ENCODE peak calls at places on chromosomes 7 and 10, in ten cellular contexts. One of them, this sample, is unnamed.

GRCh38 chr7:30995541-30995940 is 31.8 kb downstream of the GHRHR start:
- DNase-seq in lower leg skin: no peak
- DNase-seq in neural progenitor cell: no peak
- DNase-seq in epithelial cell of esophagus: no peak
- DNase-seq in AG04450: no peak
- DNase-seq in left ventricle myocardium inferior: no peak
- DNase-seq in hepatocyte: no peak
- DNase-seq in IMR-90: peak
- DNase-seq in ovary: no peak
- DNase-seq in colonic mucosa: no peak
- DNase-seq in this sample: no peak

GRCh38 chr10:89069589-89069988 is 79.0 kb downstream of the FAS start:
- DNase-seq in lower leg skin: no peak
- DNase-seq in ovary: no peak
- DNase-seq in colonic mucosa: no peak
- DNase-seq in epithelial cell of esophagus: no peak
- DNase-seq in AG04450: no peak
- DNase-seq in hepatocyte: no peak
- DNase-seq in IMR-90: no peak
- DNase-seq in left ventricle myocardium inferior: peak
- DNase-seq in neural progenitor cell: no peak
- DNase-seq in this sample: no peak

GRCh38 chr10:129442866-129443265 is 24.2 kb upstream of the MGMT start:
- DNase-seq in colonic mucosa: no peak
- DNase-seq in IMR-90: no peak
- DNase-seq in ovary: no peak
- DNase-seq in lower leg skin: no peak
- DNase-seq in left ventricle myocardium inferior: no peak
- DNase-seq in epithelial cell of esophagus: peak
- DNase-seq in AG04450: no peak
- DNase-seq in hepatocyte: no peak
- DNase-seq in neural progenitor cell: no peak
- DNase-seq in this sample: no peak

GRCh38 chr7:28166982-28167715 is 13.4 kb downstream of the JAZF1 start:
- DNase-seq in lower leg skin: no peak
- DNase-seq in neural progenitor cell: no peak
- DNase-seq in IMR-90: peak
- DNase-seq in colonic mucosa: no peak
- DNase-seq in hepatocyte: no peak
- DNase-seq in AG04450: no peak
- DNase-seq in epithelial cell of esophagus: no peak
- DNase-seq in left ventricle myocardium inferior: no peak
- DNase-seq in ovary: no peak
- DNase-seq in this sample: no peak

GRCh38 chr7:74371381-74372059 is 82.2 kb upstream of the GTF2IRD1 start:
- DNase-seq in IMR-90: no peak
- DNase-seq in neural progenitor cell: peak
- DNase-seq in ovary: peak
- DNase-seq in AG04450: no peak
- DNase-seq in left ventricle myocardium inferior: no peak
- DNase-seq in hepatocyte: peak
- DNase-seq in epithelial cell of esophagus: peak
- DNase-seq in colonic mucosa: peak
- DNase-seq in lower leg skin: no peak
- DNase-seq in this sample: no peak

GRCh38 chr10:104424719-104425118 is 71.1 kb downstream of the CFAP58 start:
- DNase-seq in ovary: no peak
- DNase-seq in lower leg skin: no peak
- DNase-seq in IMR-90: peak
- DNase-seq in left ventricle myocardium inferior: no peak
- DNase-seq in hepatocyte: no peak
- DNase-seq in colonic mucosa: no peak
- DNase-seq in epithelial cell of esophagus: peak
- DNase-seq in AG04450: no peak
- DNase-seq in neural progenitor cell: no peak
- DNase-seq in this sample: no peak

GRCh38 chr7:19107392-19108147 is 9.9 kb downstream of the TWIST1 start:
- DNase-seq in ovary: no peak
- DNase-seq in hepatocyte: peak
- DNase-seq in neural progenitor cell: peak
- DNase-seq in lower leg skin: peak
- DNase-seq in AG04450: no peak
- DNase-seq in left ventricle myocardium inferior: no peak
- DNase-seq in IMR-90: peak
- DNase-seq in colonic mucosa: peak
- DNase-seq in epithelial cell of esophagus: peak
- DNase-seq in this sample: no peak

GRCh38 chr7:19944363-19945120 is 171.1 kb upstream of the TMEM196 start:
- DNase-seq in IMR-90: no peak
- DNase-seq in left ventricle myocardium inferior: no peak
- DNase-seq in ovary: no peak
- DNase-seq in epithelial cell of esophagus: no peak
- DNase-seq in colonic mucosa: no peak
- DNase-seq in AG04450: no peak
- DNase-seq in hepatocyte: no peak
- DNase-seq in lower leg skin: no peak
- DNase-seq in neural progenitor cell: no peak
- DNase-seq in this sample: no peak

GRCh38 chr7:140485463-140486265 is 6.4 kb upstream of the MKRN1 start:
- DNase-seq in IMR-90: no peak
- DNase-seq in hepatocyte: no peak
- DNase-seq in left ventricle myocardium inferior: no peak
- DNase-seq in epithelial cell of esophagus: peak
- DNase-seq in neural progenitor cell: no peak
- DNase-seq in ovary: no peak
- DNase-seq in AG04450: no peak
- DNase-seq in lower leg skin: no peak
- DNase-seq in colonic mucosa: peak
- DNase-seq in this sample: peak

GRCh38 chr10:60035984-60036383 is 129.6 kb upstream of the CCDC6 start:
- DNase-seq in hepatocyte: no peak
- DNase-seq in ovary: no peak
- DNase-seq in left ventricle myocardium inferior: no peak
- DNase-seq in lower leg skin: no peak
- DNase-seq in AG04450: no peak
- DNase-seq in epithelial cell of esophagus: no peak
- DNase-seq in colonic mucosa: no peak
- DNase-seq in neural progenitor cell: no peak
- DNase-seq in IMR-90: no peak
- DNase-seq in this sample: no peak

GRCh38 chr10:26213157-26213780 is 3.3 kb upstream of the GAD2 start:
- DNase-seq in AG04450: no peak
- DNase-seq in left ventricle myocardium inferior: no peak
- DNase-seq in epithelial cell of esophagus: no peak
- DNase-seq in hepatocyte: no peak
- DNase-seq in neural progenitor cell: peak
- DNase-seq in ovary: no peak
- DNase-seq in colonic mucosa: no peak
- DNase-seq in IMR-90: no peak
- DNase-seq in lower leg skin: no peak
- DNase-seq in this sample: no peak

GRCh38 chr10:70558871-70559810 is 43.4 kb downstream of the PRF1 start:
- DNase-seq in IMR-90: peak
- DNase-seq in left ventricle myocardium inferior: peak
- DNase-seq in hepatocyte: peak
- DNase-seq in neural progenitor cell: peak
- DNase-seq in ovary: peak
- DNase-seq in AG04450: peak
- DNase-seq in colonic mucosa: peak
- DNase-seq in lower leg skin: no peak
- DNase-seq in epithelial cell of esophagus: peak
- DNase-seq in this sample: no peak
- H3K4me3 ChIP-seq in IMR-90: no peak
- H3K4me3 ChIP-seq in left ventricle myocardium inferior: peak
- H3K4me3 ChIP-seq in hepatocyte: no peak
- H3K4me3 ChIP-seq in neural progenitor cell: no peak
- H3K4me3 ChIP-seq in ovary: no peak
- H3K4me3 ChIP-seq in AG04450: peak
- H3K4me3 ChIP-seq in colonic mucosa: no peak
- H3K4me3 ChIP-seq in lower leg skin: no peak
- H3K4me3 ChIP-seq in epithelial cell of esophagus: no peak
- H3K4me3 ChIP-seq in this sample: peak

GRCh38 chr7:14303536-14303935 is 314.1 kb upstream of the ETV1 start:
- DNase-seq in left ventricle myocardium inferior: no peak
- DNase-seq in neural progenitor cell: no peak
- DNase-seq in IMR-90: no peak
- DNase-seq in epithelial cell of esophagus: peak
- DNase-seq in hepatocyte: peak
- DNase-seq in AG04450: no peak
- DNase-seq in ovary: no peak
- DNase-seq in colonic mucosa: no peak
- DNase-seq in lower leg skin: no peak
- DNase-seq in this sample: peak

GRCh38 chr7:14309432-14309831 is 320.0 kb upstream of the ETV1 start:
- DNase-seq in epithelial cell of esophagus: no peak
- DNase-seq in IMR-90: no peak
- DNase-seq in ovary: no peak
- DNase-seq in colonic mucosa: no peak
- DNase-seq in left ventricle myocardium inferior: no peak
- DNase-seq in hepatocyte: no peak
- DNase-seq in lower leg skin: no peak
- DNase-seq in AG04450: no peak
- DNase-seq in neural progenitor cell: no peak
- DNase-seq in this sample: no peak

DNA sequence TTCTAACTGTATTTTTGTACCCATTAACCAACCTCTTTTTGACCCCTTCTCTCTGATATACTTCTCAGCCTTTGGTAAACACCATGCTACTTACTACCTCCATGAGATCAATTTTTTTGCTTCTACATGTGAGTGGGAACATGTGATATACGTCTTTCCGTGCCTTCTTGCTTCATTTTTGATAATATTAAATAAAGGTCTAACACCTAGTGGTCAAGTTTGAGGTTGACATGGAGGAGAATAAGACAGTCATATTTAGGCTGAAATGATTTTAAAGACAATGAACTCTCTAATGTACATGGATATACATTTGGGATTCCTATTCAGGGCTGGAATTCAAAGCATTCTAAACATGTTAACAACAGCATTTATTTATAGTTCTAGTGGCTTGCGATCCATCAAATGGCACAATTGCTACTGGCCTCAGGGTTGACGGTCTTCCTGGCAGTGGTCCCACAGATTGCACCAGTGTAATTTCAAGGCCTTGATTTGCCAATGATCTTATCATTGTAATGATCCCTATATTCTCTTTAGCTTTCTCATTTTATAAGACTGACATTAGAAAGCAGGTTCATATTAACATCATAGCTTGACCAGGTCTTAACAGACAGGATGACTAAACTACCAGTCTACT is 315.9 kb upstream of the ETV1 start:
- DNase-seq in colonic mucosa: no peak
- DNase-seq in left ventricle myocardium inferior: peak
- DNase-seq in AG04450: no peak
- DNase-seq in hepatocyte: no peak
- DNase-seq in lower leg skin: no peak
- DNase-seq in neural progenitor cell: no peak
- DNase-seq in IMR-90: no peak
- DNase-seq in epithelial cell of esophagus: no peak
- DNase-seq in ovary: no peak
- DNase-seq in this sample: no peak
- TF ChIP-seq CTCF in colonic mucosa: no peak
- TF ChIP-seq CTCF in left ventricle myocardium inferior: peak
- TF ChIP-seq CTCF in AG04450: peak
- TF ChIP-seq CTCF in hepatocyte: no peak
- TF ChIP-seq CTCF in lower leg skin: no peak
- TF ChIP-seq CTCF in neural progenitor cell: no peak
- TF ChIP-seq CTCF in IMR-90: no peak
- TF ChIP-seq CTCF in epithelial cell of esophagus: no peak
- TF ChIP-seq CTCF in ovary: no peak
- TF ChIP-seq CTCF in this sample: no peak

DNA sequence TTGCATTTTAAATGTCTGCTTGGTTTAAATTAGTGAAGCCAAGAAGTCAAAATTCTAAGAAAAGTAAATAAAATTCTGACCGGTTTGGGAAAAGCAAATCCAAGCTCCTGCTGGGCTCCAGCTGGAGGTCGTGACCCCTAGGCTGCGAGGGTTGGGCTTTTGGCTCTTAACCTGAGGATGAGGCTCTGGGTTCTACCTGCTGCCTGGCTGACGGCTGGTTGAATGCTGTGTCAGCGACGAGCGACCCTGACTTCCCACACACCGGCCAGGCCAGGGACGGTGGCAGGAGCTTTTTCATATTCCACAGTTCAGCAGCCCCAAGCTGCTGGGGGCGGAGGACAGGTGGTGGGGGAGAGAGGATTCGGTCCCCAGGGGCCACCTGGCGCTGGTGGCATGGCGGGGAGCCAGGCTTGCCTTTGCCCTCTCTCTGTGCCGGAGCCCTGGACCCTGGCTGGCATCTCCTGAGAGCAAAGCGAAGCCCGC is 843 bp upstream of the PLPP4 start:
- DNase-seq in IMR-90: no peak
- DNase-seq in neural progenitor cell: peak
- DNase-seq in lower leg skin: no peak
- DNase-seq in ovary: no peak
- DNase-seq in hepatocyte: no peak
- DNase-seq in colonic mucosa: no peak
- DNase-seq in left ventricle myocardium inferior: no peak
- DNase-seq in epithelial cell of esophagus: no peak
- DNase-seq in AG04450: no peak
- DNase-seq in this sample: no peak
- H3K4me3 ChIP-seq in IMR-90: no peak
- H3K4me3 ChIP-seq in neural progenitor cell: peak
- H3K4me3 ChIP-seq in lower leg skin: no peak
- H3K4me3 ChIP-seq in ovary: peak
- H3K4me3 ChIP-seq in hepatocyte: peak
- H3K4me3 ChIP-seq in colonic mucosa: peak
- H3K4me3 ChIP-seq in left ventricle myocardium inferior: peak
- H3K4me3 ChIP-seq in epithelial cell of esophagus: no peak
- H3K4me3 ChIP-seq in AG04450: no peak
- H3K4me3 ChIP-seq in this sample: peak

GRCh38 chr10:5948208-5948585 is 29.1 kb downstream of the IL15RA start:
- DNase-seq in AG04450: no peak
- DNase-seq in neural progenitor cell: no peak
- DNase-seq in lower leg skin: no peak
- DNase-seq in hepatocyte: no peak
- DNase-seq in epithelial cell of esophagus: no peak
- DNase-seq in left ventricle myocardium inferior: no peak
- DNase-seq in ovary: no peak
- DNase-seq in IMR-90: no peak
- DNase-seq in colonic mucosa: no peak
- DNase-seq in this sample: no peak
- TF ChIP-seq CTCF in AG04450: no peak
- TF ChIP-seq CTCF in neural progenitor cell: no peak
- TF ChIP-seq CTCF in lower leg skin: no peak
- TF ChIP-seq CTCF in hepatocyte: no peak
- TF ChIP-seq CTCF in epithelial cell of esophagus: no peak
- TF ChIP-seq CTCF in left ventricle myocardium inferior: no peak
- TF ChIP-seq CTCF in ovary: no peak
- TF ChIP-seq CTCF in IMR-90: no peak
- TF ChIP-seq CTCF in colonic mucosa: no peak
- TF ChIP-seq CTCF in this sample: no peak